ENCODE peak calls at places on chromosomes 5 and 9, in five cellular contexts. Z is stimulated activated CD8-positive, alpha-beta memory T cell treated with anti-CD3 and anti-CD28 coated beads, Interleukin-7, amount 100 ng/mL, for 24 hours; W is astrocyte; D is WTC11; F is activated naive CD4-positive, alpha-beta T cell treated with anti-CD3 and anti-CD28 coated beads, Interleukin-2, amount 10 ng/mL, durations not matched to agents 7 days and 5 days. S is an unnamed sample.

GRCh38 chr5:90962481-90962880 is 403.9 kb downstream of the ADGRV1 start:
- DNase-seq in F (no peak), D (no peak), Z (no peak), W (no peak), S (no peak)

GRCh38 chr5:82601862-82602261 is 323.7 kb upstream of the RPS23 start:
- DNase-seq in W (no peak), Z (no peak), F (no peak), D (no peak), S (no peak)

GRCh38 chr5:41270423-41271251 is 57.3 kb upstream of the C6 start:
- DNase-seq in Z (no peak), W (peak), D (peak), F (no peak), S (peak)

GRCh38 chr5:95583992-95584391 is 29.1 kb downstream of the ARSK start:
- DNase-seq in F (no peak), W (no peak), D (no peak), Z (no peak), S (no peak)

GRCh38 chr9:119400607-119401006 is 31.4 kb upstream of the BRINP1 start:
- DNase-seq in F (no peak), D (no peak), Z (no peak), W (no peak), S (no peak)

GRCh38 chr5:134555889-134556311 is 30.4 kb downstream of the JADE2 start:
- DNase-seq in Z (peak), D (peak), W (peak), F (peak), S (no peak)

GRCh38 chr5:14810282-14810681 is 61.3 kb downstream of the ANKH start:
- DNase-seq in W (no peak), D (no peak), Z (no peak), F (no peak), S (no peak)

GRCh38 chr5:53418409-53418808 is 62.0 kb upstream of the FST start:
- DNase-seq in D (no peak), W (no peak), F (no peak), Z (no peak), S (peak)

GRCh38 chr9:84867171-84867570 is 197.6 kb downstream of the NTRK2 start:
- DNase-seq in D (no peak), F (no peak), Z (no peak), W (no peak), S (no peak)

GRCh38 chr5:86679529-86679928 is 61.8 kb downstream of the COX7C start:
- DNase-seq in Z (no peak), W (peak), D (no peak), F (no peak), S (peak)

GRCh38 chr5:142000709-142001484 is 11.9 kb downstream of the GNPDA1 start:
- DNase-seq in D (peak), F (no peak), Z (no peak), W (no peak), S (no peak)

GRCh38 chr5:148720257-148720656 is 65.9 kb upstream of the HTR4 start:
- DNase-seq in W (no peak), F (no peak), Z (no peak), D (no peak), S (no peak)

GRCh38 chr9:34633851-34634550 is 3.6 kb downstream of the SIGMAR1 start:
- DNase-seq in F (peak), W (peak), D (peak), Z (no peak), S (peak)

GRCh38 chr5:7852542-7852941 is 1.6 kb upstream of the CFAP90 start:
- DNase-seq in Z (no peak), D (no peak), F (no peak), W (peak), S (no peak)

GRCh38 chr5:179805070-179805528 is 1.6 kb downstream of the MGAT4B start:
- DNase-seq in F (no peak), W (no peak), Z (no peak), D (no peak), S (no peak)

GRCh38 chr9:83986765-83987401 is 6.3 kb downstream of the RMI1 start:
- DNase-seq in D (no peak), F (no peak), W (peak), Z (no peak), S (no peak)

GRCh38 chr5:51684794-51685355 is 301.6 kb downstream of the ISL1 start:
- DNase-seq in D (no peak), F (no peak), Z (no peak), W (no peak), S (no peak)

GRCh38 chr9:138053996-138054752 is 176.6 kb downstream of the CACNA1B start:
- DNase-seq in F (no peak), W (no peak), D (peak), Z (no peak), S (no peak)

GRCh38 chr5:91849069-91849468 is 466.0 kb upstream of the ARRDC3 start:
- DNase-seq in D (no peak), F (no peak), Z (no peak), W (no peak), S (no peak)

GRCh38 chr9:6917162-6917561 is 159.4 kb downstream of the KDM4C start:
- DNase-seq in F (no peak), W (no peak), D (no peak), Z (no peak), S (no peak)

GRCh38 chr9:20321683-20322082 is 300.6 kb downstream of the MLLT3 start:
- DNase-seq in D (no peak), Z (no peak), W (no peak), F (peak), S (no peak)

GRCh38 chr9:112555844-112556482 is 69.3 kb downstream of the KIAA1958 start:
- DNase-seq in F (no peak), D (no peak), W (no peak), Z (no peak), S (no peak)

GRCh38 chr5:79511945-79512493 is 1.9 kb downstream of the HOMER1 start:
- DNase-seq in D (no peak), W (no peak), Z (no peak), F (no peak), S (no peak)

GRCh38 chr9:83456226-83456625 is 82.0 kb downstream of the FRMD3 start:
- DNase-seq in Z (no peak), F (no peak), W (no peak), D (no peak), S (no peak)

S was measured in NT2/D1.